ENCODE peak calls at places on chromosome 13, in ten cellular contexts. C is CD8-positive, alpha-beta T cell; G is fibroblast of pulmonary artery; T is tibial nerve; Y is AG04450; U is OCI-LY7; W is transverse colon; Z is spleen; O is brain microvascular endothelial cell; P is gastrocnemius medialis. A is an unnamed sample.

GRCh38 chr13:59318320-59318930 is 845.3 kb downstream of the DIAPH3 start:
- DNase-seq in Z (no peak), O (peak; percentile 68), W (peak; percentile 54), G (peak; percentile 79), C (peak; percentile 58), P (peak; percentile 15), Y (peak; percentile 16), U (peak; percentile 65), T (peak; percentile 31), A (peak; percentile 71)

GRCh38 chr13:39783051-39783450 is 127.6 kb downstream of the COG6 start:
- DNase-seq in P (no peak), W (no peak), C (no peak), O (no peak), Y (no peak), G (peak; percentile 57), U (peak; percentile 24), Z (no peak), T (no peak), A (peak; percentile 52)

GRCh38 chr13:44768775-44769578 is 192.8 kb upstream of the TSC22D1 start:
- DNase-seq in O (no peak), Y (no peak), Z (no peak), U (no peak), W (no peak), G (peak; percentile 24), P (no peak), C (no peak), T (no peak), A (no peak)

GRCh38 chr13:67156718-67157049 is 73.5 kb downstream of the PCDH9 start:
- DNase-seq in O (no peak), G (no peak), T (no peak), U (no peak), W (no peak), C (no peak), Y (no peak), P (no peak), Z (no peak), A (no peak)

GRCh38 chr13:37168151-37168550 is 62.7 kb upstream of the CSNK1A1L start:
- DNase-seq in T (no peak), G (no peak), P (no peak), Y (no peak), Z (no peak), C (no peak), O (no peak), U (no peak), W (no peak), A (no peak)

GRCh38 chr13:21326155-21327030 is 132.7 kb downstream of the ZDHHC20 start:
- DNase-seq in O (peak; percentile 18), U (no peak), T (no peak), Z (peak; percentile 82), C (no peak), P (no peak), W (peak; percentile 33), Y (peak; percentile 7), G (peak; percentile 32), A (peak; percentile 18)

GRCh38 chr13:113401452-113402415 is 37.8 kb upstream of the GRTP1 start:
- DNase-seq in O (no peak), W (no peak), Z (no peak), G (no peak), P (peak; percentile 69), T (no peak), Y (no peak), U (no peak), C (no peak), A (no peak)

GRCh38 chr13:21476893-21477472 is 17.9 kb upstream of the ZDHHC20 start:
- DNase-seq in U (peak; percentile 81), O (peak; percentile 69), W (peak; percentile 87), G (peak; percentile 90), Z (peak; percentile 93), Y (peak; percentile 37), C (peak; percentile 80), T (peak; percentile 44), P (peak; percentile 70), A (peak; percentile 90)

GRCh38 chr13:98782654-98783053 is 30.2 kb upstream of the SLC15A1 start:
- DNase-seq in G (peak; percentile 61), Z (no peak), Y (no peak), U (no peak), C (no peak), T (no peak), P (no peak), O (peak; percentile 14), W (no peak), A (peak; percentile 52)

GRCh38 chr13:49341941-49342340 is 94.2 kb downstream of the CDADC1 start:
- DNase-seq in G (no peak), C (no peak), W (no peak), Y (no peak), U (no peak), T (no peak), O (no peak), Z (no peak), P (no peak), A (no peak)

GRCh38 chr13:42174344-42175162 is 97.4 kb upstream of the AKAP11 start:
- DNase-seq in T (no peak), U (no peak), Z (no peak), C (no peak), G (peak; percentile 24), W (no peak), Y (peak; percentile 21), O (no peak), P (no peak), A (peak; percentile 18)

GRCh38 chr13:74767031-74767430 is 632.8 kb upstream of the KLF12 start:
- DNase-seq in W (no peak), Y (no peak), C (no peak), P (peak; percentile 17), U (no peak), Z (no peak), G (peak; percentile 86), O (peak; percentile 72), T (no peak), A (peak; percentile 75)

GRCh38 chr13:113146750-113147149 is 11.7 kb upstream of the PROZ start:
- DNase-seq in W (no peak), O (no peak), P (no peak), Z (no peak), U (no peak), T (no peak), Y (no peak), C (no peak), G (no peak), A (no peak)

DNA sequence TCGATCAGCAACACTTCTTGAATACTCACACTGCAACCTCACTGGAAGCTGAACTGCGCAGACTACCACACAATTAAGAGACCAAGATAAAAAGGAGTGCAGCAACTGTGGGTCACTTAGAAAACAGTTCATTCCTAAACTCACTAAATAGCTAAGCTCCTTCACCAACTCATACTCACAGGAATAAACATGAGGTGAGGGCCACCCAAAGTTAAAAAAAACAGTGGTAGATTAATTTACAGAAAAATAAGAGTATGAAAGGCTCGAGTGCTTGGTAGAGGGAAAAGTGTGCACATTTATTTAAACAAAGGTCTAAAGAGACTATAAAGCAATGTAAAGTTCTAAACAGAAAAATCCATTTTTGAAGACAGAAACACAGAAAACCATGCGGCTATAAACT is 7.6 kb downstream of the ANKRD10 start:
- DNase-seq in Y (no peak), U (no peak), G (no peak), Z (no peak), T (no peak), P (no peak), W (no peak), C (no peak), O (no peak), A (no peak)
- H3K4me3 ChIP-seq in Y (no peak overlapping the region), U (no peak overlapping the region), G (no peak overlapping the region), Z (no peak overlapping the region), T (no peak overlapping the region), P (peak overlapping the region; percentile 16), W (no peak overlapping the region), C (no peak overlapping the region), O (no peak overlapping the region), A (no peak overlapping the region)

GRCh38 chr13:27622102-27622820 is 569 bp downstream of the POLR1D start:
- DNase-seq in Z (no peak), C (no peak), T (no peak), U (peak; percentile 40), W (peak; percentile 35), G (peak; percentile 23), Y (no peak), O (no peak), P (no peak), A (peak; percentile 24)
- TF ChIP-seq CTCF in Z (no peak), C (no peak), T (no peak), U (peak; percentile 56), W (no peak), G (peak; percentile 43), Y (peak; percentile 42), O (peak; percentile 53), P (no peak), A (peak; percentile 34)

DNA sequence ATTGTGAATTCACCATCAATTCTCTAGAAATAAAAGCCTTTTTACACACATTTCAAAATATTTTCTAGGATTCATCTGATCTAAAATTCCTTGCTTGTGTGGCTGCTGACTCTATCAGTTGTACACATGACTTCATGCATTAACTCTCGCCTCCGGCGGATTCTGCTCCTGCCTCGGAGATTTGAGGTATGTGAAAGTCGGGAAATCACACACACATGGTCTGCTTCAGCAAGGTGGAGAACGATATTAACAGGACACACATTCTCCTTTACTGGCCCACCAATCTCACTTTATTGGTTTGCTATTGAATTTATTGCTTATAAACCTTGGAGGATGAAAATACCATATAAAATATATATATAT is 855.7 kb downstream of the SLITRK5 start:
- DNase-seq in Z (no peak), C (no peak), W (no peak), P (no peak), U (no peak), O (no peak), G (no peak), Y (no peak), T (no peak), A (no peak)
- H3K4me3 ChIP-seq in Z (no peak overlapping the region), C (no peak overlapping the region), W (no peak overlapping the region), P (no peak overlapping the region), U (no peak overlapping the region), O (no peak overlapping the region), G (no peak overlapping the region), Y (no peak overlapping the region), T (no peak overlapping the region), A (no peak overlapping the region)

GRCh38 chr13:79631260-79631659 is 150.3 kb downstream of the NDFIP2 start:
- DNase-seq in G (peak; percentile 89), Z (no peak), O (peak; percentile 33), P (peak; percentile 38), C (no peak), T (no peak), W (no peak), Y (no peak), U (no peak), A (peak; percentile 73)
- TF ChIP-seq CTCF in G (peak; percentile 36), Z (no peak), O (peak; percentile 17), P (peak; percentile 57), C (no peak), T (no peak), W (no peak), Y (peak; percentile 23), U (no peak), A (peak; percentile 3)

GRCh38 chr13:26476111-26476743 is 81.3 kb upstream of the WASF3 start:
- DNase-seq in T (no peak), Z (no peak), W (no peak), C (no peak), O (peak; percentile 38), G (peak; percentile 32), P (peak; percentile 37), U (no peak), Y (no peak), A (no peak)
- H3K4me3 ChIP-seq in T (no peak overlapping the region), Z (no peak overlapping the region), W (no peak overlapping the region), C (no peak overlapping the region), O (peak overlapping the region; percentile 22), G (peak overlapping the region; percentile 34), P (peak overlapping the region; percentile 17), U (no peak overlapping the region), Y (peak overlapping the region; percentile 43), A (no peak overlapping the region)